ENCODE peak calls at places on chromosomes 5 and 9, in seven cellular contexts. F is thyroid gland, B is body of pancreas, O is WERI-Rb-1, V is psoas muscle, C is cardiac muscle cell, P is cardiac fibroblast. M is an unnamed sample.

GRCh38 chr9:10366171-10366779 is 246.5 kb downstream of the PTPRD start:
- DNase-seq in F (no peak), B (no peak), O (peak; percentile 11), V (no peak), C (peak; percentile 63), P (peak; percentile 35), M (peak; percentile 30)

GRCh38 chr5:55441107-55441771 is 93.5 kb downstream of the PLPP1 start:
- DNase-seq in F (peak; percentile 33), B (no peak), O (no peak), V (no peak), C (peak; percentile 15), P (no peak), M (no peak)

GRCh38 chr5:139633295-139634027 is 14.7 kb upstream of the CXXC5 start:
- DNase-seq in F (peak; percentile 68), B (peak; percentile 77), O (peak; percentile 71), V (peak; percentile 85), C (peak; percentile 83), P (peak; percentile 80), M (peak; percentile 75)

GRCh38 chr9:136010615-136011341 is 49.6 kb upstream of the UBAC1 start:
- DNase-seq in F (no peak), B (no peak), O (no peak), V (peak; percentile 50), C (no peak), P (no peak), M (no peak)

GRCh38 chr9:4137234-4137633 is 162.6 kb downstream of the GLIS3 start:
- DNase-seq in F (no peak), B (no peak), O (no peak), V (no peak), C (peak; percentile 15), P (peak; percentile 94), M (peak; percentile 95)

GRCh38 chr5:31270396-31270795 is 76.9 kb downstream of the CDH6 start:
- DNase-seq in F (no peak), B (no peak), O (no peak), V (no peak), C (peak; percentile 26), P (peak; percentile 28), M (peak; percentile 13)

GRCh38 chr9:106755727-106756126 is 107.2 kb upstream of the ZNF462 start:
- DNase-seq in F (peak; percentile 88), B (peak; percentile 88), O (no peak), V (peak; percentile 64), C (peak; percentile 23), P (no peak), M (no peak)

GRCh38 chr5:133847886-133848285 is 120.5 kb downstream of the C5orf15 start:
- DNase-seq in F (no peak), B (no peak), O (no peak), V (no peak), C (no peak), P (no peak), M (no peak)

GRCh38 chr9:136985853-136986252 is 3.1 kb downstream of the LCNL1 start:
- DNase-seq in F (no peak), B (no peak), O (no peak), V (no peak), C (no peak), P (no peak), M (no peak)

GRCh38 chr9:136093331-136093986 is 1.6 kb downstream of the NACC2 start:
- DNase-seq in F (peak; percentile 55), B (peak; percentile 59), O (peak; percentile 54), V (peak; percentile 81), C (no peak), P (peak; percentile 33), M (no peak)

GRCh38 chr9:127222388-127223095 is 42.0 kb upstream of the GARNL3 start:
- DNase-seq in F (no peak), B (no peak), O (peak; percentile 54), V (no peak), C (no peak), P (no peak), M (no peak)

GRCh38 chr5:158821321-158821720 is 278.4 kb downstream of the EBF1 start:
- DNase-seq in F (no peak), B (no peak), O (no peak), V (no peak), C (no peak), P (no peak), M (no peak)

GRCh38 chr5:140214831-140215230 is 39.8 kb downstream of the CYSTM1 start:
- DNase-seq in F (no peak), B (peak; percentile 66), O (no peak), V (peak; percentile 87), C (no peak), P (peak; percentile 67), M (peak; percentile 84)

GRCh38 chr5:145834554-145834916 is 607 bp downstream of the PRELID2 start:
- DNase-seq in F (no peak), B (no peak), O (peak; percentile 10), V (no peak), C (no peak), P (no peak), M (no peak)

GRCh38 chr5:14204011-14204670 is 61.0 kb downstream of the TRIO start:
- DNase-seq in F (no peak), B (no peak), O (no peak), V (no peak), C (no peak), P (no peak), M (no peak)

GRCh38 chr9:761793-762190 is 79.7 kb upstream of the DMRT1 start:
- DNase-seq in F (no peak), B (no peak), O (no peak), V (no peak), C (no peak), P (no peak), M (no peak)

GRCh38 chr5:66232701-66233100 is 88.6 kb downstream of the SREK1 start:
- DNase-seq in F (no peak), B (no peak), O (no peak), V (no peak), C (peak; percentile 52), P (peak; percentile 17), M (no peak)

GRCh38 chr5:100464418-100464817 is 70.8 kb upstream of the FAM174A start:
- DNase-seq in F (no peak), B (no peak), O (no peak), V (no peak), C (no peak), P (peak; percentile 7), M (peak; percentile 81)

GRCh38 chr5:169213479-169213878 is 87.5 kb downstream of the SLIT3 start:
- DNase-seq in F (no peak), B (no peak), O (no peak), V (no peak), C (no peak), P (no peak), M (no peak)

GRCh38 chr9:79812507-79813261 is 240.9 kb downstream of the TLE4 start:
- DNase-seq in F (no peak), B (no peak), O (no peak), V (no peak), C (no peak), P (no peak), M (no peak)

GRCh38 chr9:83932001-83932400 is 10.8 kb upstream of the KIF27 start:
- DNase-seq in F (no peak), B (no peak), O (no peak), V (no peak), C (no peak), P (no peak), M (no peak)

GRCh38 chr5:156687514-156687913 is 162.6 kb upstream of the PPP1R2B start:
- DNase-seq in F (no peak), B (no peak), O (no peak), V (no peak), C (peak; percentile 5), P (no peak), M (no peak)

GRCh38 chr5:57863661-57864060 is 381.1 kb upstream of the ACTBL2 start:
- DNase-seq in F (no peak), B (no peak), O (peak; percentile 68), V (no peak), C (no peak), P (no peak), M (peak; percentile 57)

GRCh38 chr5:41903382-41903891 is 707 bp upstream of the RIMOC1 start:
- DNase-seq in F (no peak), B (no peak), O (no peak), V (no peak), C (no peak), P (no peak), M (no peak)
- H3K4me3 ChIP-seq in F (peak overlapping the region; percentile 21), B (no peak overlapping the region), O (peak overlapping the region; percentile 75), V (peak overlapping the region; percentile 87), C (peak overlapping the region; percentile 30), P (peak overlapping the region; percentile 92), M (peak overlapping the region; percentile 98)

GRCh38 chr5:123512631-123513461 is 869 bp downstream of the CSNK1G3 start:
- DNase-seq in F (peak; percentile 11), B (peak; percentile 15), O (peak; percentile 30), V (peak; percentile 60), C (peak; percentile 47), P (peak; percentile 44), M (peak; percentile 27)
- TF ChIP-seq CTCF in F (no peak), B (no peak), O (no peak), V (no peak), C (no peak), P (no peak), M (no peak)

DNA sequence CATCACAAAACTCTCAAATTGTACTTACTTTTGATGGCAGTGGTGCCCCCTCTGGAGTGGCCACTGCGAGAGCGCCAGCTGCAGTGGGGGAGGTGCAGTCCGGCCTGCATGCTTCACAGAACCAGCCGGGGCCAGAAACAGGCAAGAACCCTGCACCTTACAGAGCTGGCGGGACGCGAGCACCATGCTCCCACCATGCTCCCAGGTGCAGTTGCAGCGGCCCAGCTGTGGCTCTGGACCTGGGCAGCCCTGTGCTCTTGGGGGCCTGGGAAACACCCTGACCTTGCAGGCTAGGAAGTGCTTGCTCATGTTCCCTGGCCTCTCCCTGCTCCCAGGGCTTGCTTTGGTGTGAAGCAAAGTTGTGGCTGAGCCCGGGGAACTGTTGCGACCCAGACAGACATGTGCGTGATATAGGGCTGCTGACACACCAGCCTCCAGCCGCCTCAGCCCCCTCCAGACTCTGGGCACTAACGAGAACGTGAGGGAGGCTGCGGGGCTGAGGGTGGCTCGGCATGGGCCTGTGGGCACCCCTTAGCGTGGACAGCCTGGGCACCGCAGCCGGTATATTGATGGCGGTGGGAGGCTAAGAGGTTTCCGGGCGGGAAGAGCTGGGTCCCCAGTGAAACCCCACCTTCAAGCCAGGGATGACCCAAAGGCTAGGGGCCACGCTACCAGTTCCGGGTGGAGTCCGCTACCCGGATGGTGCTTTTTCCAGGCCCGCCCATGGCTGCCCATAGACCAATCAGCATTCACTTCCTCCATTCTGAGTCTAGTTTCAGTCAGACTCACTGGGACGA is 1809.9 kb upstream of the ACO1 start:
- DNase-seq in F (no peak), B (no peak), O (no peak), V (peak; percentile 35), C (no peak), P (no peak), M (no peak)
- H3K4me3 ChIP-seq in F (no peak overlapping the region), B (no peak overlapping the region), O (no peak overlapping the region), V (no peak overlapping the region), C (no peak overlapping the region), P (no peak overlapping the region), M (no peak overlapping the region)

DNA sequence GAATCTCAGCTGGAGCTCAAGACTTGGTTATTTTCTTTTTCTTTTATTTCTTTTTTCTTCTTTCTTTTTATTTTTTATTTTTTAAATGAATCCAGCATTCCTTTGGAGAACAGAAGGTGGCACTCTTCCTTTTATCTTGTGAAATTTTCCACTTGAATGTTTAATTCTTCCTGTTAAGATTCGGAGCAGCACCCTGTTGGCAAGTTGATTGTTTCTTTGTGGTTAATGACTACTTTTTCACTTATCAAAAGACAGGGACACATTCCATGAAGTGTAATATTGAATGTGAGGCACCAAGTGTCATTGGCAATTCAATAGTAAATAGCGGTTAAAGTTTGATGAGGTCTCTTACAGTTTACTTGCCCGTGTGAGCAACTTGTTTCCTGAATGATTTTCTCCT is 240.5 kb upstream of the CHD1 start:
- DNase-seq in F (no peak), B (no peak), O (no peak), V (no peak), C (peak; percentile 14), P (peak; percentile 0), M (peak; percentile 62)
- TF ChIP-seq CTCF in F (no peak), B (no peak), O (peak; percentile 6), V (no peak), C (peak; percentile 5), P (no peak), M (peak; percentile 52)